ENCODE peak calls at places on chromosomes 7 and 10, in ten cellular contexts. One of them, this sample, is unnamed.

GRCh38 chr7:33195264-33195663 is 65.9 kb downstream of the BBS9 start:
- DNase-seq in EL: peak; percentile 81
- DNase-seq in RWPE1: peak; percentile 43
- DNase-seq in WTC11: no peak
- DNase-seq in left ventricle myocardium inferior: no peak
- DNase-seq in activated gamma-delta T cell treated with Interleukin-2 at 50 U/mL for 16 hours: no peak
- DNase-seq in non-pigmented ciliary epithelial cell: peak; percentile 65
- DNase-seq in anterior cingulate cortex: no peak
- DNase-seq in myocyte: peak; percentile 87
- DNase-seq in NCI-H460: no peak
- DNase-seq in this sample: no peak

GRCh38 chr10:61904711-61905445 is 3.4 kb downstream of the ARID5B start:
- DNase-seq in EL: peak; percentile 87
- DNase-seq in RWPE1: peak; percentile 79
- DNase-seq in WTC11: no peak
- DNase-seq in left ventricle myocardium inferior: no peak
- DNase-seq in activated gamma-delta T cell treated with Interleukin-2 at 50 U/mL for 16 hours: peak; percentile 22
- DNase-seq in non-pigmented ciliary epithelial cell: no peak
- DNase-seq in anterior cingulate cortex: no peak
- DNase-seq in myocyte: peak; percentile 66
- DNase-seq in NCI-H460: no peak
- DNase-seq in this sample: no peak

GRCh38 chr7:40907286-40907685 is 772.5 kb downstream of the SUGCT start:
- DNase-seq in EL: no peak
- DNase-seq in RWPE1: no peak
- DNase-seq in WTC11: no peak
- DNase-seq in left ventricle myocardium inferior: no peak
- DNase-seq in activated gamma-delta T cell treated with Interleukin-2 at 50 U/mL for 16 hours: no peak
- DNase-seq in non-pigmented ciliary epithelial cell: no peak
- DNase-seq in anterior cingulate cortex: no peak
- DNase-seq in myocyte: no peak
- DNase-seq in NCI-H460: no peak
- DNase-seq in this sample: no peak

GRCh38 chr7:55457801-55458200 is 92.7 kb downstream of the LANCL2 start:
- DNase-seq in EL: no peak
- DNase-seq in RWPE1: no peak
- DNase-seq in WTC11: no peak
- DNase-seq in left ventricle myocardium inferior: no peak
- DNase-seq in activated gamma-delta T cell treated with Interleukin-2 at 50 U/mL for 16 hours: no peak
- DNase-seq in non-pigmented ciliary epithelial cell: no peak
- DNase-seq in anterior cingulate cortex: no peak
- DNase-seq in myocyte: peak; percentile 26
- DNase-seq in NCI-H460: no peak
- DNase-seq in this sample: no peak

GRCh38 chr10:17365402-17365801 is 89.0 kb downstream of the ST8SIA6 start:
- DNase-seq in EL: no peak
- DNase-seq in RWPE1: no peak
- DNase-seq in WTC11: no peak
- DNase-seq in left ventricle myocardium inferior: no peak
- DNase-seq in activated gamma-delta T cell treated with Interleukin-2 at 50 U/mL for 16 hours: no peak
- DNase-seq in non-pigmented ciliary epithelial cell: no peak
- DNase-seq in anterior cingulate cortex: no peak
- DNase-seq in myocyte: no peak
- DNase-seq in NCI-H460: no peak
- DNase-seq in this sample: no peak

GRCh38 chr10:60733189-60733815 is 45.0 kb upstream of the CDK1 start:
- DNase-seq in EL: peak; percentile 19
- DNase-seq in RWPE1: peak; percentile 77
- DNase-seq in WTC11: peak; percentile 80
- DNase-seq in left ventricle myocardium inferior: no peak
- DNase-seq in activated gamma-delta T cell treated with Interleukin-2 at 50 U/mL for 16 hours: peak; percentile 40
- DNase-seq in non-pigmented ciliary epithelial cell: no peak
- DNase-seq in anterior cingulate cortex: no peak
- DNase-seq in myocyte: no peak
- DNase-seq in NCI-H460: peak; percentile 16
- DNase-seq in this sample: peak; percentile 87

GRCh38 chr7:49855281-49855980 is 82.0 kb downstream of the VWC2 start:
- DNase-seq in EL: no peak
- DNase-seq in RWPE1: no peak
- DNase-seq in WTC11: peak; percentile 16
- DNase-seq in left ventricle myocardium inferior: no peak
- DNase-seq in activated gamma-delta T cell treated with Interleukin-2 at 50 U/mL for 16 hours: no peak
- DNase-seq in non-pigmented ciliary epithelial cell: no peak
- DNase-seq in anterior cingulate cortex: no peak
- DNase-seq in myocyte: no peak
- DNase-seq in NCI-H460: no peak
- DNase-seq in this sample: no peak

GRCh38 chr10:132926070-132926469 is 16.3 kb downstream of the CFAP46 start:
- DNase-seq in EL: no peak
- DNase-seq in RWPE1: no peak
- DNase-seq in WTC11: no peak
- DNase-seq in left ventricle myocardium inferior: no peak
- DNase-seq in activated gamma-delta T cell treated with Interleukin-2 at 50 U/mL for 16 hours: no peak
- DNase-seq in non-pigmented ciliary epithelial cell: no peak
- DNase-seq in anterior cingulate cortex: no peak
- DNase-seq in myocyte: no peak
- DNase-seq in NCI-H460: no peak
- DNase-seq in this sample: peak; percentile 69

GRCh38 chr10:4059471-4060138 is 274.6 kb upstream of the KLF6 start:
- DNase-seq in EL: no peak
- DNase-seq in RWPE1: no peak
- DNase-seq in WTC11: no peak
- DNase-seq in left ventricle myocardium inferior: no peak
- DNase-seq in activated gamma-delta T cell treated with Interleukin-2 at 50 U/mL for 16 hours: no peak
- DNase-seq in non-pigmented ciliary epithelial cell: no peak
- DNase-seq in anterior cingulate cortex: no peak
- DNase-seq in myocyte: no peak
- DNase-seq in NCI-H460: no peak
- DNase-seq in this sample: no peak

GRCh38 chr7:81491573-81491972 is 278.3 kb downstream of the HGF start:
- DNase-seq in EL: no peak
- DNase-seq in RWPE1: no peak
- DNase-seq in WTC11: no peak
- DNase-seq in left ventricle myocardium inferior: no peak
- DNase-seq in activated gamma-delta T cell treated with Interleukin-2 at 50 U/mL for 16 hours: no peak
- DNase-seq in non-pigmented ciliary epithelial cell: no peak
- DNase-seq in anterior cingulate cortex: no peak
- DNase-seq in myocyte: no peak
- DNase-seq in NCI-H460: no peak
- DNase-seq in this sample: no peak

GRCh38 chr10:115129752-115130151 is 36.6 kb downstream of the ATRNL1 start:
- DNase-seq in EL: peak; percentile 28
- DNase-seq in RWPE1: peak; percentile 20
- DNase-seq in WTC11: no peak
- DNase-seq in left ventricle myocardium inferior: no peak
- DNase-seq in activated gamma-delta T cell treated with Interleukin-2 at 50 U/mL for 16 hours: no peak
- DNase-seq in non-pigmented ciliary epithelial cell: peak; percentile 3
- DNase-seq in anterior cingulate cortex: no peak
- DNase-seq in myocyte: peak; percentile 52
- DNase-seq in NCI-H460: peak; percentile 49
- DNase-seq in this sample: no peak

GRCh38 chr7:16264036-16264435 is 157.3 kb downstream of the CRPPA start:
- DNase-seq in EL: no peak
- DNase-seq in RWPE1: no peak
- DNase-seq in WTC11: no peak
- DNase-seq in left ventricle myocardium inferior: no peak
- DNase-seq in activated gamma-delta T cell treated with Interleukin-2 at 50 U/mL for 16 hours: no peak
- DNase-seq in non-pigmented ciliary epithelial cell: no peak
- DNase-seq in anterior cingulate cortex: no peak
- DNase-seq in myocyte: no peak
- DNase-seq in NCI-H460: no peak
- DNase-seq in this sample: no peak

GRCh38 chr10:91036807-91037405 is 116.0 kb upstream of the ANKRD1 start:
- DNase-seq in EL: no peak
- DNase-seq in RWPE1: no peak
- DNase-seq in WTC11: no peak
- DNase-seq in left ventricle myocardium inferior: no peak
- DNase-seq in activated gamma-delta T cell treated with Interleukin-2 at 50 U/mL for 16 hours: no peak
- DNase-seq in non-pigmented ciliary epithelial cell: no peak
- DNase-seq in anterior cingulate cortex: no peak
- DNase-seq in myocyte: peak; percentile 34
- DNase-seq in NCI-H460: no peak
- DNase-seq in this sample: no peak

GRCh38 chr7:114345494-114345893 is 69.1 kb upstream of the FOXP2 start:
- DNase-seq in EL: peak; percentile 12
- DNase-seq in RWPE1: peak; percentile 6
- DNase-seq in WTC11: no peak
- DNase-seq in left ventricle myocardium inferior: no peak
- DNase-seq in activated gamma-delta T cell treated with Interleukin-2 at 50 U/mL for 16 hours: no peak
- DNase-seq in non-pigmented ciliary epithelial cell: peak; percentile 36
- DNase-seq in anterior cingulate cortex: no peak
- DNase-seq in myocyte: peak; percentile 83
- DNase-seq in NCI-H460: no peak
- DNase-seq in this sample: no peak

GRCh38 chr10:110275140-110275729 is 29.5 kb downstream of the SMNDC1 start:
- DNase-seq in EL: no peak
- DNase-seq in RWPE1: no peak
- DNase-seq in WTC11: no peak
- DNase-seq in left ventricle myocardium inferior: no peak
- DNase-seq in activated gamma-delta T cell treated with Interleukin-2 at 50 U/mL for 16 hours: no peak
- DNase-seq in non-pigmented ciliary epithelial cell: no peak
- DNase-seq in anterior cingulate cortex: no peak
- DNase-seq in myocyte: peak; percentile 18
- DNase-seq in NCI-H460: no peak
- DNase-seq in this sample: no peak

GRCh38 chr10:103676851-103677417 is 178.4 kb downstream of the SH3PXD2A start:
- DNase-seq in EL: peak; percentile 96
- DNase-seq in RWPE1: peak; percentile 62
- DNase-seq in WTC11: no peak
- DNase-seq in left ventricle myocardium inferior: peak; percentile 54
- DNase-seq in activated gamma-delta T cell treated with Interleukin-2 at 50 U/mL for 16 hours: no peak
- DNase-seq in non-pigmented ciliary epithelial cell: peak; percentile 92
- DNase-seq in anterior cingulate cortex: no peak
- DNase-seq in myocyte: peak; percentile 73
- DNase-seq in NCI-H460: no peak
- DNase-seq in this sample: peak; percentile 68

GRCh38 chr10:79406683-79407396 is 38.6 kb downstream of the ZCCHC24 start:
- DNase-seq in EL: no peak
- DNase-seq in RWPE1: no peak
- DNase-seq in WTC11: no peak
- DNase-seq in left ventricle myocardium inferior: no peak
- DNase-seq in activated gamma-delta T cell treated with Interleukin-2 at 50 U/mL for 16 hours: no peak
- DNase-seq in non-pigmented ciliary epithelial cell: no peak
- DNase-seq in anterior cingulate cortex: no peak
- DNase-seq in myocyte: no peak
- DNase-seq in NCI-H460: no peak
- DNase-seq in this sample: peak; percentile 62

This sample was measured in left lung.